ENCODE peak calls at places on chromosomes 6 and 20, in five cellular contexts. F is H9; K is lung; E is effector memory CD4-positive, alpha-beta T cell; Y is right atrium auricular region. D is an unnamed sample. For H3K9me3, H3K27me3 and H3K4me1, the result is how much of the 10 kb centered on the place peaks cover.

GRCh38 chr6:39321761-39322160 is 741 bp downstream of the KCNK16 start:
- DNase-seq in F (no peak), K (no peak), E (no peak), Y (no peak), D (no peak)

GRCh38 chr6:137044366-137045220 is at the start of gene IL20RA:
- DNase-seq in F (peak), K (peak), E (peak), Y (no peak), D (peak)

GRCh38 chr6:89385156-89385667 is 26.9 kb downstream of the RRAGD start:
- DNase-seq in F (no peak), K (no peak), E (no peak), Y (no peak), D (no peak)

GRCh38 chr6:18395177-18395850 is 8.2 kb downstream of the RNF144B start:
- DNase-seq in F (peak), K (no peak), E (no peak), Y (no peak), D (no peak)

GRCh38 chr6:4805553-4806307 is 29.5 kb downstream of the CDYL start:
- DNase-seq in F (peak), K (peak), E (no peak), Y (no peak), D (peak)

GRCh38 chr20:43904778-43905177 is 9.9 kb upstream of the TOX2 start:
- DNase-seq in F (no peak), K (no peak), E (no peak), Y (peak), D (no peak)

GRCh38 chr20:25073544-25073943 is 8.4 kb downstream of the VSX1 start:
- DNase-seq in F (peak), K (no peak), E (no peak), Y (peak), D (no peak)

GRCh38 chr6:163427498-163428254 is 13.2 kb downstream of the QKI start:
- DNase-seq in F (no peak), K (no peak), E (no peak), Y (no peak), D (no peak)

GRCh38 chr6:81194374-81194773 is 558.1 kb downstream of the TENT5A start:
- DNase-seq in F (no peak), K (no peak), E (no peak), Y (no peak), D (no peak)

GRCh38 chr6:10613693-10614092 is 80.7 kb downstream of the C6orf52 start:
- DNase-seq in F (no peak), K (no peak), E (no peak), Y (no peak), D (no peak)

GRCh38 chr20:25294459-25295385 is 46.8 kb downstream of the PYGB start:
- DNase-seq in F (peak), K (no peak), E (peak), Y (no peak), D (peak)

GRCh38 chr20:13333793-13334192 is 112.7 kb downstream of the ISM1 start:
- DNase-seq in F (no peak), K (no peak), E (no peak), Y (no peak), D (no peak)

GRCh38 chr20:35592339-35592960 is 23.2 kb upstream of the SPAG4 start:
- DNase-seq in F (peak), K (no peak), E (no peak), Y (no peak), D (no peak)

GRCh38 chr6:139037490-139037889 is 8.9 kb downstream of the ABRACL start:
- DNase-seq in F (no peak), K (no peak), E (no peak), Y (no peak), D (no peak)

GRCh38 chr20:14235355-14235754 is 102.1 kb downstream of the FLRT3 start:
- DNase-seq in F (no peak), K (no peak), E (no peak), Y (no peak), D (no peak)

GRCh38 chr6:126718600-126719327 is 378.8 kb downstream of the CENPW start:
- DNase-seq in F (no peak), K (no peak), E (no peak), Y (no peak), D (no peak)

GRCh38 chr20:48676795-48677447 is 150.9 kb downstream of the PREX1 start:
- DNase-seq in F (no peak), K (no peak), E (no peak), Y (no peak), D (no peak)

GRCh38 chr6:127515234-127515793 is 3.8 kb downstream of the MTCL3 start:
- DNase-seq in F (peak), K (no peak), E (no peak), Y (no peak), D (no peak)

GRCh38 chr20:45406260-45407066 is 1.6 kb upstream of the DBNDD2 start:
- DNase-seq in F (peak), K (peak), E (no peak), Y (peak), D (peak)

GRCh38 chr6:1767481-1768246 is 157.9 kb downstream of the FOXC1 start:
- DNase-seq in F (no peak), K (no peak), E (no peak), Y (peak), D (no peak)

DNA sequence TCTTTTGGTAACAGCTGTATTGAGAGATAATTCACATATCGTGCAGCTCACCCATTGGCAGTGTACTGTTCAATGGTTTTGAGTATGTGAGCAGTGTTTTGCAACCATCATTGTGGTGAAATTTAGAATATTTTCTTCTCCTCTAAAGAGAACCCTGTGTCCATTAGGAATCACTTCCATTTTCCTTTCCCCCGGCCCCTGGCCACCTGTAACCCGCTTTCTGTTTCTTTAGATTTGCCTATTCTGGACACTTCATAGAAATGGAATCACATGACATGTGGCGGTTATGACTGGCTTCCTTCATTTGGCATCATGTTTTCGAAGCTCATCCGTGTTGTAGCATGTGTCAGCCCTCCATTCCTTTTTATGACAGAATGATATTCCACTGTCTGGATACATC is 65.1 kb downstream of the PHACTR3 start:
- DNase-seq in F (no peak), K (peak), E (no peak), Y (no peak), D (no peak)
- H3K9me3 ChIP-seq in F (under half), K (under half), E (under half), Y (under half), D (under half)

GRCh38 chr6:100460650-100461204 is 4.0 kb downstream of the SIM1 start:
- DNase-seq in F (peak), K (no peak), E (no peak), Y (no peak), D (no peak)
- H3K27me3 ChIP-seq in F (half or more), K (under half), E (half or more), Y (half or more), D (half or more)

GRCh38 chr6:2984738-2985381 is 13.5 kb upstream of the SERPINB6 start:
- DNase-seq in F (peak), K (no peak), E (no peak), Y (no peak), D (no peak)
- H3K4me1 ChIP-seq in F (under half), K (under half), E (under half), Y (under half), D (under half)

GRCh38 chr20:58504566-58504965 is 10.6 kb downstream of the APCDD1L start:
- DNase-seq in F (peak), K (no peak), E (no peak), Y (peak), D (no peak)
- H3K9me3 ChIP-seq in F (under half), K (under half), E (under half), Y (under half), D (under half)

DNA sequence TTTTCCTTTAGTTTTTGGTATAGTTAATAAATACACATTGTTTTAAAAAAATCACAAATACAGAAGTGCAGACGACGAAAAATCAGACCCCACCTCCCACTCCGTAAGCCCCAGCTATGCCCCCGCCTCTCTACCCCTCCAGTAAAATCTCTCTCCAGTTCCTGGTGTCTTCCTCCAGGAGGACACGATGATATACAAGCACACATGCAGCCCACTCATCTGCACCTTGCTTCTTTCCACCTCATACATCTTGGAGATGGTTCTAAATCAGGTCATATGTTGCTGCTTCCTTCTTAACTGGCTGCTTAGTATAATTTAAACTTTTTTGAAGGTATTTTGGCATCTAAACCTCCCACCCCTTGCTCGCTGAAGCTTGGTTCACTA is 2.7 kb downstream of the BMP7 start:
- DNase-seq in F (no peak), K (no peak), E (no peak), Y (no peak), D (no peak)
- H3K27me3 ChIP-seq in F (under half), K (under half), E (under half), Y (under half), D (half or more)

DNA sequence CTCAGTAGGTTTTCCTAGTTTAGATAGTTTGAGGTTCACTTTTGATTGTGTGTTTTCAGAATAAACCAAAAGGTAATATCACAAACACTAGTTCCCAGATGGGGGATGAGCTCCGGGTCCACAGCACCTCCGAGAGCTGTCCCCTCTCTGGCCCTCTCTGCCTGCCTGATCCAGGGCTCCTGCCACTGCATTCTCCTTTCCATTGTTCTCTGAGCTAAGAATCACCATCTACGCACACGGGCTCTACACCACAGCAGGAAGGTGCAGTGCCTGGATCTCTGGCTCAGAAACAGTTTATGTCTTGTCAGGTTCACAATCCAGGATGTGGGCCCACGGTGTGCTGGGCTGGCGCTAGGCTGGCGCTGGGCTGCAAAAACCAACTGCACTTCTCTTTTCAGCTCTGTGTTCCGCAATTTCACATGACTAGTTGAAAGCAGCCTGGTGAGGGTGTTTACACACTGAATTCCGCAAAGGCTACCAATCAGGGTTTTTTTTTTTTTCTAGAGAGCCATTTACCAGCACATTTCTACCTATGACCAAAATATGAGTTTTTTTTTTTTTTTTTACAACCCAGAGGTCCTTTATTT is 167.5 kb downstream of the SOD2 start:
- DNase-seq in F (no peak), K (no peak), E (no peak), Y (no peak), D (no peak)
- H3K4me1 ChIP-seq in F (under half), K (under half), E (under half), Y (under half), D (under half)

GRCh38 chr6:135481786-135482369 is 15.7 kb downstream of the AHI1 start:
- DNase-seq in F (no peak), K (no peak), E (no peak), Y (no peak), D (no peak)
- H3K9me3 ChIP-seq in F (under half), K (under half), E (under half), Y (under half), D (under half)

DNA sequence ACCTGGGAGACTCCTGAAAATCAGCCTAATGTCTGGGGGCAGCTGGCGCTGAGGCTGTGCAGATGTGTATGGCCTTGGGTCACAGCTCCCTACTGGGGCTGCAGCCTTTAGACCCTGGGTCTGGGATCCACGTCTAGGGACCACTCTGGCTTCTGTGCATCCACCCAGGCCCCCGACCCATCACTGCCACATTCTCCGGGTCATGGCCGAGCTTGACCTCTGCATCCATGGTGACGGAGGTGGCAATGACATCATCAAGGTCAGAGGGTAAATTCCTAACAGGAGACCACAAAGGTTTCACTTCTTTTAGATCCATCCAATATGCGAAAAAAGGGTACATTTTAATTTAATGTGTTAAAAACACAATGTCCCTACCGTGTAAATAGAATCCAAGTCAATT is 14.5 kb upstream of the PCMTD2 start:
- DNase-seq in F (no peak), K (no peak), E (no peak), Y (no peak), D (no peak)
- H3K27me3 ChIP-seq in F (under half), K (under half), E (under half), Y (under half), D (under half)

GRCh38 chr6:47300417-47300816 is 9.3 kb downstream of the TNFRSF21 start:
- DNase-seq in F (no peak), K (no peak), E (no peak), Y (no peak), D (no peak)

GRCh38 chr6:47303383-47303782 is 6.3 kb downstream of the TNFRSF21 start:
- DNase-seq in F (no peak), K (no peak), E (no peak), Y (no peak), D (no peak)

GRCh38 chr6:47302043-47302442 is 7.7 kb downstream of the TNFRSF21 start:
- DNase-seq in F (no peak), K (no peak), E (no peak), Y (no peak), D (no peak)

GRCh38 chr6:47299965-47300364 is 9.7 kb downstream of the TNFRSF21 start:
- DNase-seq in F (no peak), K (no peak), E (no peak), Y (no peak), D (no peak)

GRCh38 chr6:47301441-47301840 is 8.3 kb downstream of the TNFRSF21 start:
- DNase-seq in F (no peak), K (no peak), E (no peak), Y (no peak), D (no peak)
- H3K4me1 ChIP-seq in F (under half), K (under half), E (under half), Y (under half), D (under half)

GRCh38 chr6:3727036-3727435 is 24.5 kb downstream of the PXDC1 start:
- DNase-seq in F (no peak), K (no peak), E (no peak), Y (no peak), D (no peak)
- H3K9me3 ChIP-seq in F (under half), K (under half), E (under half), Y (under half), D (under half)